ENCODE peak calls at places on chromosomes 11 and 22, in eight cellular contexts. X, S, K, O, W, M, Y and I are unnamed samples.

GRCh38 chr11:25484225-25484624 is 847.7 kb upstream of the ANO3 start:
- DNase-seq in S (no peak), Y (no peak), O (no peak), X (no peak), W (no peak), K (no peak), M (no peak), I (no peak)

GRCh38 chr11:117584056-117584830 is 212.8 kb downstream of the DSCAML1 start:
- DNase-seq in Y (peak), X (no peak), W (no peak), O (no peak), K (no peak), M (peak), S (no peak), I (peak)

GRCh38 chr11:122812612-122813011 is 25.7 kb upstream of the CRTAM start:
- DNase-seq in O (no peak), K (no peak), X (no peak), W (no peak), S (no peak), Y (no peak), M (no peak), I (no peak)

GRCh38 chr11:45665933-45666647 is 668 bp upstream of the CHST1 start:
- DNase-seq in K (no peak), W (peak), O (no peak), Y (peak), X (no peak), M (no peak), S (peak), I (no peak)

GRCh38 chr22:25407859-25408229 is 156.6 kb upstream of the GRK3 start:
- DNase-seq in Y (no peak), K (no peak), W (no peak), O (no peak), X (no peak), M (peak), S (peak), I (no peak)

GRCh38 chr11:2913029-2913431 is 16.2 kb downstream of the PHLDA2 start:
- DNase-seq in M (no peak), S (no peak), Y (peak), W (no peak), K (no peak), O (no peak), X (no peak), I (peak)

GRCh38 chr11:118136341-118136740 is 16.3 kb downstream of the SCN4B start:
- DNase-seq in S (no peak), K (no peak), W (no peak), X (no peak), O (no peak), M (no peak), Y (no peak), I (no peak)

GRCh38 chr11:120057028-120057330 is 80.9 kb downstream of the TRIM29 start:
- DNase-seq in X (no peak), O (no peak), S (no peak), K (no peak), Y (no peak), W (no peak), M (no peak), I (no peak)

GRCh38 chr11:68682531-68682931 is 1.8 kb upstream of the GAL start:
- DNase-seq in K (no peak), S (no peak), O (no peak), M (peak), Y (no peak), X (no peak), W (peak), I (no peak)

GRCh38 chr11:86670179-86670578 is 2.2 kb downstream of the ME3 start:
- DNase-seq in S (no peak), K (no peak), O (no peak), X (peak), M (no peak), W (peak), Y (peak), I (peak)

GRCh38 chr22:27063841-27064240 is 406.5 kb downstream of the MIAT start:
- DNase-seq in M (no peak), K (no peak), O (no peak), X (no peak), Y (no peak), W (no peak), S (no peak), I (no peak)
- TF ChIP-seq CTCF in M (no peak), K (no peak), O (no peak), X (no peak), Y (no peak), W (no peak), S (no peak), I (no peak)

GRCh38 chr11:126415128-126415527 is 59.6 kb downstream of the ST3GAL4 start:
- DNase-seq in W (no peak), X (no peak), K (peak), S (peak), M (peak), Y (peak), O (peak), I (peak)

GRCh38 chr11:126414615-126415014 is 59.1 kb downstream of the ST3GAL4 start:
- DNase-seq in X (no peak), M (no peak), K (no peak), W (no peak), O (no peak), Y (no peak), S (peak), I (no peak)

GRCh38 chr11:126417463-126417862 is 62.0 kb downstream of the ST3GAL4 start:
- DNase-seq in W (no peak), Y (no peak), O (no peak), M (no peak), X (peak), S (no peak), K (no peak), I (no peak)

GRCh38 chr11:126415669-126416420 is 60.4 kb downstream of the ST3GAL4 start:
- DNase-seq in X (no peak), O (peak), W (no peak), K (peak), S (peak), M (no peak), Y (peak), I (peak)

DNA sequence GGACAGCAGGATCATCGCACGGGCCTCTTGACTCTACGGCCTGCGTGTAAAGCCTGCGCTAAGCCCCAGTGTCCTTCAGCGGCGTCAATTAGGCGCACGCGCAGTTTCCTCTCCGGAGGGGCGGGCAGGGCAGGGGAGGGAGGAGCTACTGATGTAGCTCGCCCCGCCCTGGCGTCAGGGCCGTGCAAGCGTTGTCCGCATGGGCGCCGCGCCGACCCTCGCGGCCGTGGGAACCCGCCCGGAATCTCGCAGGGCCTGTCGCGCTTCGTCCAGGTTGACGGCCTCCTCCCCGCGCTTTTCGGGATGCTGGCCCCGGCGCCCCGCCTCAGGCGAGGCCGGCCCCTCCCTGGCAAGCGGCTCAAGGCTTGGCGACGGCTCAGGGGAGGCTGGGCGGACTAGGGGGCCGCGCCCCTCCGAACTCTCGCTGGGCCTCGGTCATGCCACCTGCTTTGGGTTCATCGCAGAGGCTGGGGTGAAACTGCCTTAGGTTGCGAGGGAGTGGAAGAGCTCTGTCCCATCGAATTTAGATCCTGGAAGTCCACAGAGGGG is 61.1 kb downstream of the ST3GAL4 start:
- DNase-seq in K (peak), S (peak), O (peak), Y (peak), X (no peak), W (no peak), M (peak), I (peak)
- H3K4me3 ChIP-seq in K (peak), S (peak), O (peak), Y (no peak), X (no peak), W (no peak), M (peak), I (peak)

GRCh38 chr22:38066381-38067027 is 9.3 kb downstream of the PICK1 start:
- DNase-seq in W (no peak), X (no peak), S (peak), M (no peak), Y (no peak), K (no peak), O (no peak), I (peak)
- TF ChIP-seq CTCF in W (peak), X (no peak), S (no peak), M (no peak), Y (no peak), K (no peak), O (no peak), I (peak)

DNA sequence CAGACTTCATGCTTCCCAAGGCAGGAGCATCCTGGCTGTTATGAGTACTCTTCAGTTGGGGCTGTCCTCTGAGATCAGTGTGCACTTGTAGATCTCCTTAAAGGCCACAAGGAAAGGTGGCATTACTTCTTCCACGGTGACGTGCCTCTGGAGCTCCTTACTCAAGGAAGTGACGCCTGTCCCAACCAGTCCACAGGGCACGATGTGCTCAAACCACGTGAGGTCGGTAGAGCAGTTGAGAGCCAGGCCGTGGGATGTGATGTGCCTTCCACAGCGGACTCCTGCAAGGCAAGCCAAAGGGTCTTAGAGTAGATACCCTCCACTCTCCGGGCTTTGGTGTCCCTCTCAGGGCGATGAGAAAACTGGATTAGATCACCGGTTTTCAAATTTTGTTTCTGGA is 1.4 kb downstream of the LIPT2 start:
- DNase-seq in O (no peak), K (no peak), M (no peak), W (peak), Y (no peak), S (no peak), X (no peak), I (no peak)
- H3K4me3 ChIP-seq in O (peak), K (no peak), M (no peak), W (peak), Y (no peak), S (no peak), X (no peak), I (no peak)

DNA sequence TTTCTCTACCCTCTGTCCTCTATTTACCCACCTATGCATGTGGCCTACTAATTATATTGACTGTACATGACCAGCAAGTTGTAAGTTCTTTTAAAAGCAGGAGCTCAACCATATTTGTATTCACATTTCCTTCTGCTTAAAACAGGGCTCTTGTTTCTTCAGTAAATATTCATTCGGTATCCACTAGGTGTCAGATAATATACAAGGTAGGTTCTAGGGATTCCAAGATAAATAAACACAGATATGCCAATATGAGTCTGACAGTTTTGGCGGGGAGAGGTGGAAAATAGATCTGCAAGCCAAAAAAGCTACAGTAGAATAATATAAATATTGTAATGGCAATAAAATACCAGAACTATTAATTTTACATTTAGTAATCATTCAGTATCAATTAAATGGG is 15.3 kb upstream of the RAB30 start:
- DNase-seq in W (peak), Y (peak), M (no peak), O (no peak), K (no peak), X (no peak), S (no peak), I (peak)
- TF ChIP-seq CTCF in W (no peak), Y (peak), M (peak), O (peak), K (no peak), X (peak), S (peak), I (peak)

DNA sequence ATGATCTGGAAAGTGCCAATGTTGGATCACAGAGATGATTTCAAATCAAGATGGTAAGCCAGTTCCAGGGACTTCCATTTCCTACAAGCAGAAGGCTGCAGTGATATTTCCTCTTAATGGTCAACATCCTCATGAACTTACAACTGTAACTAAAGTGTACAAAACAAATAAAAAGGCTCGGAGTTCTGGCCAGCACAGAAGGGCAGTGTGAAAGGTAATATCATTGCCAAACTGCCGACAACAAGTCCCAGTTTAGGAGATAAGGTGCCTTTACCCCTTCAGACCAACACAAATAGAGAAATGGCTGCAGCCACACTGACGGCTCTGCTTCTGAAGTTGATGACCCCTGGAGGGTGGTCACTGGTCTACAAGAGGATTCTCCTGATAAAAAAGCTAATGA is 91.1 kb downstream of the ETS1 start:
- DNase-seq in S (no peak), K (no peak), W (no peak), X (no peak), Y (no peak), M (no peak), O (no peak), I (no peak)
- H3K4me3 ChIP-seq in S (no peak), K (no peak), W (peak), X (no peak), Y (no peak), M (no peak), O (peak), I (no peak)